ENCODE peak calls at places on chromosomes 13 and 19, in nine cellular contexts. R is dorsolateral prefrontal cortex, B is cardiac fibroblast, K is HFF-Myc, U is heart right ventricle, Y is body of pancreas, G is PC-9, J is fibroblast of mammary gland, C is choroid plexus epithelial cell. O is an unnamed sample.

GRCh38 chr13:56457535-56458200 is 683.0 kb upstream of the PRR20A start:
- DNase-seq in R (no peak), B (no peak), K (no peak), U (no peak), Y (no peak), G (no peak), J (no peak), C (no peak), O (no peak)

GRCh38 chr13:99418663-99419140 is 82.6 kb upstream of the TM9SF2 start:
- DNase-seq in R (peak), B (no peak), K (no peak), U (no peak), Y (no peak), G (no peak), J (no peak), C (no peak), O (no peak)

GRCh38 chr13:91804724-91805123 is 406.3 kb downstream of the GPC5 start:
- DNase-seq in R (no peak), B (no peak), K (no peak), U (no peak), Y (no peak), G (no peak), J (no peak), C (no peak), O (peak)

GRCh38 chr19:7083076-7083956 is 13.8 kb downstream of the ZNF557 start:
- DNase-seq in R (no peak), B (peak), K (no peak), U (no peak), Y (no peak), G (no peak), J (peak), C (peak), O (no peak)

GRCh38 chr19:55384576-55385235 is 614 bp upstream of the TMEM238 start:
- DNase-seq in R (no peak), B (no peak), K (no peak), U (no peak), Y (peak), G (peak), J (no peak), C (no peak), O (no peak)

GRCh38 chr13:48448963-48449614 is 36.2 kb upstream of the LPAR6 start:
- DNase-seq in R (no peak), B (peak), K (no peak), U (no peak), Y (no peak), G (no peak), J (peak), C (peak), O (no peak)

GRCh38 chr13:101140087-101140770 is 276.1 kb downstream of the NALCN start:
- DNase-seq in R (no peak), B (no peak), K (no peak), U (no peak), Y (no peak), G (no peak), J (no peak), C (no peak), O (no peak)

GRCh38 chr13:110575322-110576069 is 14.0 kb upstream of the RAB20 start:
- DNase-seq in R (no peak), B (peak), K (no peak), U (peak), Y (peak), G (peak), J (peak), C (peak), O (no peak)

GRCh38 chr13:42274386-42275097 is 2.6 kb downstream of the AKAP11 start:
- DNase-seq in R (no peak), B (no peak), K (no peak), U (no peak), Y (no peak), G (no peak), J (no peak), C (no peak), O (no peak)

GRCh38 chr13:113848431-113849260 is 15.2 kb downstream of the GAS6 start:
- DNase-seq in R (peak), B (no peak), K (no peak), U (peak), Y (peak), G (peak), J (no peak), C (no peak), O (no peak)

GRCh38 chr19:49340069-49340864 is 5.1 kb downstream of the CD37 start:
- DNase-seq in R (no peak), B (peak), K (no peak), U (peak), Y (peak), G (no peak), J (no peak), C (peak), O (peak)

GRCh38 chr19:40666803-40667438 is 23.5 kb downstream of the NUMBL start:
- DNase-seq in R (no peak), B (no peak), K (no peak), U (no peak), Y (no peak), G (no peak), J (no peak), C (no peak), O (no peak)

GRCh38 chr13:111459803-111460547 is 139.5 kb downstream of the TEX29 start:
- DNase-seq in R (no peak), B (no peak), K (no peak), U (no peak), Y (no peak), G (no peak), J (no peak), C (no peak), O (no peak)

GRCh38 chr19:21321996-21322395 is 7.2 kb downstream of the ZNF708 start:
- DNase-seq in R (no peak), B (peak), K (no peak), U (no peak), Y (no peak), G (no peak), J (peak), C (peak), O (no peak)

GRCh38 chr13:98476538-98476966 is 100.4 kb downstream of the STK24 start:
- DNase-seq in R (no peak), B (peak), K (peak), U (no peak), Y (peak), G (peak), J (peak), C (peak), O (no peak)

GRCh38 chr19:47110521-47111080 is 3.0 kb downstream of the ZC3H4 start:
- DNase-seq in R (no peak), B (no peak), K (no peak), U (no peak), Y (no peak), G (no peak), J (no peak), C (no peak), O (peak)

GRCh38 chr13:75180805-75181455 is 301.0 kb downstream of the TBC1D4 start:
- DNase-seq in R (no peak), B (peak), K (no peak), U (no peak), Y (no peak), G (no peak), J (peak), C (peak), O (no peak)

DNA sequence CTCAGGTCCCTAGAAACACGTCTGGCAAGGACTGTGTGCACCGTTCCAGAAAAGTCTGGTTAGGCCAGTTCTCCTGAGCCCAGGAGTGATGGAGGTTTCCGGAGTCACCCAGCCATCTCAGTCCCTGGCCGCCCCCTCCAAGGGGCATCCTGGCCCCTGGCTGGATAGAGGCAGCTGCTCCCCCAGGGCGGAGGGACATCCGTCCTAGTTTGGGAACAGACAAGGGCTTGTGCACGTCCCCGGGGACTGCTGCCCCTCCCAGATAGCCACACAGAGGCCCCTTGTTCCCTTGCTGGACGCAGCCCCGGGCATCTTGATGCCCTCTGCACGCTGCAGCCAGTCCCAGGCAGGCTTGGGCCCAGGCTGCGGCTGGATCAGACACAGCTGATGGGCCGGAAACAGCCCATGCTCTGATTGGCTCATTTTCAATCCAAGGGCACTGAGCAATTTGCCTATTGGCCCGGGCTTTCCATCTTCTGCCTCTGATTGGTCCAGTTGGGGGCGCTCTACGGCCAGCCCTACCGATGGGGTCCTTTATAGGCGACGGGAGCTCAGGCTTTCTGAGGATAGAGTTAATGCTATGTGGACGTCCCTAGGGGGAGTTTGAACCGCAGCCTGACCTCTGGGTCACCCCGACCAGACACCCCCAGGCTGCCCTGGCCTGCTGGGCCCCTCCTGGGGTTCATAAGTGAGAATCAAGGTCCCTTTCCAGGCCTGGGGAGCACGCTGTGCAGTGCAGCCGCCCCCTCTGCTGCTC is 3.7 kb downstream of the S1PR2 start:
- DNase-seq in R (peak), B (peak), K (no peak), U (no peak), Y (no peak), G (no peak), J (peak), C (peak), O (no peak)
- H3K4me3 ChIP-seq in R (peak), B (peak), K (peak), U (peak), Y (no peak), G (no peak), J (peak), C (no peak), O (no peak)

GRCh38 chr19:17089238-17089637 is 13.7 kb downstream of the MYO9B start:
- DNase-seq in R (no peak), B (peak), K (no peak), U (no peak), Y (no peak), G (no peak), J (no peak), C (peak), O (no peak)

GRCh38 chr19:17086811-17087210 is 11.2 kb downstream of the MYO9B start:
- DNase-seq in R (no peak), B (no peak), K (no peak), U (no peak), Y (no peak), G (no peak), J (no peak), C (peak), O (no peak)

GRCh38 chr19:17081672-17082630 is 6.4 kb downstream of the MYO9B start:
- DNase-seq in R (no peak), B (peak), K (no peak), U (peak), Y (peak), G (no peak), J (no peak), C (peak), O (no peak)

GRCh38 chr19:17088552-17088951 is 13.0 kb downstream of the MYO9B start:
- DNase-seq in R (no peak), B (no peak), K (no peak), U (no peak), Y (no peak), G (no peak), J (no peak), C (no peak), O (no peak)

GRCh38 chr19:17086129-17086528 is 10.6 kb downstream of the MYO9B start:
- DNase-seq in R (peak), B (no peak), K (no peak), U (no peak), Y (no peak), G (no peak), J (no peak), C (no peak), O (no peak)
- H3K4me3 ChIP-seq in R (no peak), B (no peak), K (no peak), U (no peak), Y (no peak), G (no peak), J (no peak), C (no peak), O (no peak)

DNA sequence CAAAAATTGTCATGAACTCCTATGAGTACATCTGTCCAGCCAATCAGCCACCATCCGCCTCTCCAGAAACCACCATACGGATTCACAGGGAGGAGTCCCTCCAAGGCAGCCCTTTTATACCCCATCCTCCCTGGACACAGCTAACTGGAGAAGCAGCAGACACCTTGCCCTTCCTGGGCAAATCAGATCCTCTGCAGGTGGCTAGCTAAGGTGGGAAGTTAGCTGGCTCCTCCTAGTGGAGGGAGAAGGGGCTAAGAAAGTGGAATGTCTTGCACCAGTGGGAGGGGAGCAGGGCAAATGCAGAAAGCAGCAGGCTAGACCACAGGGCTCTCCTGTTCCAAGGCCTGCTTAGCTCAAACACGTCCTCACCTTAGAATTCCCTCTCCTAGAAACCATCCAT is 46.2 kb upstream of the UQCRFS1 start:
- DNase-seq in R (no peak), B (no peak), K (no peak), U (no peak), Y (no peak), G (no peak), J (peak), C (peak), O (no peak)
- H3K4me3 ChIP-seq in R (no peak), B (no peak), K (no peak), U (no peak), Y (no peak), G (no peak), J (no peak), C (no peak), O (no peak)

GRCh38 chr19:6005321-6006069 is 27.6 kb upstream of the RANBP3 start:
- DNase-seq in R (no peak), B (no peak), K (no peak), U (no peak), Y (no peak), G (no peak), J (no peak), C (no peak), O (no peak)

GRCh38 chr19:6010107-6010506 is 32.2 kb upstream of the RANBP3 start:
- DNase-seq in R (no peak), B (no peak), K (no peak), U (no peak), Y (no peak), G (no peak), J (no peak), C (no peak), O (no peak)

GRCh38 chr19:6003976-6004375 is 26.0 kb upstream of the RANBP3 start:
- DNase-seq in R (no peak), B (no peak), K (no peak), U (no peak), Y (no peak), G (no peak), J (no peak), C (no peak), O (no peak)

GRCh38 chr19:6007866-6008265 is 29.9 kb upstream of the RANBP3 start:
- DNase-seq in R (no peak), B (no peak), K (no peak), U (no peak), Y (no peak), G (no peak), J (no peak), C (no peak), O (no peak)

GRCh38 chr19:6006896-6007295 is 29.0 kb upstream of the RANBP3 start:
- DNase-seq in R (no peak), B (no peak), K (no peak), U (no peak), Y (no peak), G (no peak), J (no peak), C (no peak), O (no peak)
- H3K4me3 ChIP-seq in R (no peak), B (no peak), K (no peak), U (no peak), Y (no peak), G (no peak), J (no peak), C (no peak), O (no peak)

GRCh38 chr19:18603958-18604819 is 2.4 kb downstream of the CRLF1 start:
- DNase-seq in R (no peak), B (no peak), K (no peak), U (no peak), Y (no peak), G (no peak), J (no peak), C (no peak), O (no peak)
- H3K4me3 ChIP-seq in R (no peak), B (no peak), K (no peak), U (peak), Y (no peak), G (no peak), J (no peak), C (no peak), O (no peak)

GRCh38 chr19:18265611-18265981 is 8.7 kb downstream of the IQCN start:
- DNase-seq in R (no peak), B (no peak), K (no peak), U (no peak), Y (no peak), G (no peak), J (no peak), C (no peak), O (no peak)
- H3K4me3 ChIP-seq in R (no peak), B (no peak), K (no peak), U (no peak), Y (no peak), G (no peak), J (no peak), C (no peak), O (no peak)

GRCh38 chr19:17539288-17540117 is 15.9 kb upstream of the COLGALT1 start:
- DNase-seq in R (peak), B (peak), K (peak), U (peak), Y (peak), G (peak), J (peak), C (peak), O (peak)
- H3K4me3 ChIP-seq in R (peak), B (peak), K (peak), U (peak), Y (no peak), G (peak), J (peak), C (peak), O (peak)

DNA sequence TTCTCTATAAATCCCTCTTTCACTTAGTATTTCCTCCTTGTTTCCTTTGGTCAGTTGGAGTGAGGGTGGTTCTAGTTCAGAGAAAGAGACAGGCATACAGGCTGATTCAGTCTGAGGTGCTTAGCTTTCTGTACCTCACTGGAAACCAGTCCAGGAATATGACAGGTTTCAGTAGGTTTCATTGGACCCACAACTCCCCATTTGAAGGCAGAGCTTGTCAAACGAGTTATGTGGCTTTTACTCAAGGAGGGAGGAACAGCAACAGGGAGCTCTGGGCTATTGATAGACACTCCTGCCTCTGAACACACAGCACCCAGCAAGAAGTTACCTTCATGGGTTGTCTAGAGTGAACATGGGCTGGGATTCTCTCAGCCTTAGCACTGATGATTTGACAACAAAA is 14.5 kb downstream of the ACTN4 start:
- DNase-seq in R (no peak), B (no peak), K (no peak), U (no peak), Y (peak), G (peak), J (no peak), C (no peak), O (no peak)
- H3K4me3 ChIP-seq in R (no peak), B (no peak), K (no peak), U (no peak), Y (no peak), G (peak), J (no peak), C (no peak), O (no peak)